ENCODE peak calls at places on chromosomes 11 and 22, in five cellular contexts. One of them, this sample, is unnamed.

GRCh38 chr22:38202437-38203089 is 769 bp downstream of the MAFF start:
- DNase-seq in glutamatergic neuron: peak
- DNase-seq in cardiac septum: peak
- DNase-seq in retinal pigment epithelial cell: peak
- DNase-seq in NCI-H2107: no peak
- DNase-seq in this sample: no peak

GRCh38 chr11:64989416-64989815 is 7.4 kb downstream of the BATF2 start:
- DNase-seq in glutamatergic neuron: no peak
- DNase-seq in cardiac septum: no peak
- DNase-seq in retinal pigment epithelial cell: no peak
- DNase-seq in NCI-H2107: no peak
- DNase-seq in this sample: no peak

GRCh38 chr11:108097179-108097578 is 24.2 kb upstream of the ACAT1 start:
- DNase-seq in glutamatergic neuron: no peak
- DNase-seq in cardiac septum: no peak
- DNase-seq in retinal pigment epithelial cell: no peak
- DNase-seq in NCI-H2107: no peak
- DNase-seq in this sample: no peak

GRCh38 chr11:2776351-2777061 is 76.7 kb upstream of the KCNQ1OT1 start:
- DNase-seq in glutamatergic neuron: peak
- DNase-seq in cardiac septum: peak
- DNase-seq in retinal pigment epithelial cell: no peak
- DNase-seq in NCI-H2107: no peak
- DNase-seq in this sample: no peak

GRCh38 chr11:5197538-5197937 is 2.9 kb downstream of the OR51V1 start:
- DNase-seq in glutamatergic neuron: no peak
- DNase-seq in cardiac septum: no peak
- DNase-seq in retinal pigment epithelial cell: no peak
- DNase-seq in NCI-H2107: no peak
- DNase-seq in this sample: no peak

GRCh38 chr11:78420255-78420764 is 2.7 kb upstream of the GAB2 start:
- DNase-seq in glutamatergic neuron: peak
- DNase-seq in cardiac septum: peak
- DNase-seq in retinal pigment epithelial cell: peak
- DNase-seq in NCI-H2107: no peak
- DNase-seq in this sample: no peak

GRCh38 chr11:107018902-107019493 is 722 bp upstream of the GUCY1A2 start:
- DNase-seq in glutamatergic neuron: peak
- DNase-seq in cardiac septum: peak
- DNase-seq in retinal pigment epithelial cell: no peak
- DNase-seq in NCI-H2107: no peak
- DNase-seq in this sample: no peak

GRCh38 chr22:21641417-21641794 is 696 bp upstream of the SDF2L1 start:
- DNase-seq in glutamatergic neuron: peak
- DNase-seq in cardiac septum: no peak
- DNase-seq in retinal pigment epithelial cell: no peak
- DNase-seq in NCI-H2107: no peak
- DNase-seq in this sample: no peak

GRCh38 chr11:62553839-62554361 is 7.3 kb upstream of the AHNAK start:
- DNase-seq in glutamatergic neuron: no peak
- DNase-seq in cardiac septum: no peak
- DNase-seq in retinal pigment epithelial cell: no peak
- DNase-seq in NCI-H2107: no peak
- DNase-seq in this sample: no peak

GRCh38 chr11:17543574-17544180 is 539 bp downstream of the USH1C start:
- DNase-seq in glutamatergic neuron: no peak
- DNase-seq in cardiac septum: peak
- DNase-seq in retinal pigment epithelial cell: no peak
- DNase-seq in NCI-H2107: no peak
- DNase-seq in this sample: no peak

This sample was measured in NCI-H1417 treated with DMSO at 0.1 percent for 48 hours.